ENCODE peak calls at places on chromosomes 16 and 17, in six cellular contexts. G, U, D, R, N and X are unnamed samples.

GRCh38 chr17:82126479-82127314 is 28.7 kb upstream of the FASN start:
- DNase-seq in G (peak), U (no peak), D (peak), R (no peak), N (no peak), X (no peak)

GRCh38 chr17:59845595-59846390 is 47.0 kb downstream of the TUBD1 start:
- DNase-seq in G (no peak), U (peak), D (no peak), R (peak), N (no peak), X (peak)

GRCh38 chr16:11098601-11099377 is 154.4 kb downstream of the CLEC16A start:
- DNase-seq in G (no peak), U (peak), D (no peak), R (no peak), N (no peak), X (no peak)

GRCh38 chr17:50845260-50846147 is 10.1 kb downstream of the WFIKKN2 start:
- DNase-seq in G (no peak), U (no peak), D (no peak), R (no peak), N (peak), X (no peak)

GRCh38 chr16:75044800-75045361 is 46.1 kb downstream of the ZNRF1 start:
- DNase-seq in G (no peak), U (no peak), D (no peak), R (no peak), N (peak), X (no peak)

GRCh38 chr16:1019934-1020305 is 38.4 kb downstream of the SOX8 start:
- DNase-seq in G (no peak), U (no peak), D (no peak), R (no peak), N (peak), X (no peak)

GRCh38 chr17:78892936-78893379 is 10.0 kb downstream of the CEP295NL start:
- DNase-seq in G (no peak), U (no peak), D (no peak), R (no peak), N (no peak), X (no peak)

GRCh38 chr16:22813946-22814325 is at the start of gene HS3ST2:
- DNase-seq in G (no peak), U (peak), D (no peak), R (peak), N (peak), X (no peak)

GRCh38 chr17:27385626-27386025 is 70.6 kb upstream of the KSR1 start:
- DNase-seq in G (no peak), U (no peak), D (no peak), R (no peak), N (no peak), X (no peak)